ENCODE peak calls at places on chromosomes 5 and 9, in eight cellular contexts. G is astrocyte of the spinal cord; W is endothelial cell; Y is fibroblast of lung; U is memory B cell; R is mucosa of gallbladder; O is stimulated activated CD8-positive, alpha-beta memory T cell treated with anti-CD3 and anti-CD28 coated beads, Interleukin-2, amount 100 ng/mL, for 48 hours; D is activated T-cell treated with anti-CD3 and anti-CD28 coated beads, Interleukin-2, amount 50 U/mL, for 48 hours. A is an unnamed sample.

GRCh38 chr9:81798606-81799005 is 109.3 kb upstream of the TLE1 start:
- DNase-seq in Y (peak; percentile 77), W (no peak), D (no peak), U (no peak), O (no peak), G (no peak), R (peak; percentile 16), A (no peak)

GRCh38 chr5:54693936-54694510 is 176.5 kb downstream of the SNX18 start:
- DNase-seq in G (no peak), R (no peak), W (no peak), O (no peak), D (no peak), U (no peak), Y (no peak), A (no peak)

GRCh38 chr5:177094224-177095087 is 7.7 kb downstream of the FGFR4 start:
- DNase-seq in D (no peak), G (peak; percentile 7), U (no peak), W (no peak), O (no peak), R (peak; percentile 74), Y (peak; percentile 98), A (no peak)

GRCh38 chr9:136159851-136160250 is 41.2 kb upstream of the TMEM250 start:
- DNase-seq in Y (no peak), G (no peak), U (no peak), O (no peak), D (no peak), W (no peak), R (no peak), A (no peak)

GRCh38 chr5:121968910-121969607 is 7.3 kb downstream of the SRFBP1 start:
- DNase-seq in U (no peak), D (no peak), W (no peak), O (no peak), G (peak; percentile 98), R (peak; percentile 18), Y (peak; percentile 99), A (no peak)

GRCh38 chr5:33937700-33938506 is 1.7 kb downstream of the RXFP3 start:
- DNase-seq in R (no peak), D (peak; percentile 17), U (no peak), G (no peak), O (no peak), W (no peak), Y (no peak), A (no peak)

GRCh38 chr9:504921-505821 is 290.5 kb downstream of the DOCK8 start:
- DNase-seq in R (peak; percentile 13), W (peak; percentile 46), O (no peak), G (no peak), Y (no peak), U (peak; percentile 23), D (peak; percentile 24), A (peak; percentile 30)

GRCh38 chr5:152058267-152058666 is 133.6 kb upstream of the GLRA1 start:
- DNase-seq in R (no peak), Y (no peak), U (no peak), D (no peak), W (no peak), G (no peak), O (no peak), A (no peak)

GRCh38 chr5:604391-604831 is 7.7 kb upstream of the CEP72 start:
- DNase-seq in R (no peak), W (no peak), U (no peak), Y (no peak), O (no peak), D (no peak), G (no peak), A (no peak)

GRCh38 chr5:165579911-165580310 is 2074.5 kb downstream of the MAT2B start:
- DNase-seq in R (no peak), Y (peak; percentile 38), U (no peak), O (no peak), W (no peak), G (peak; percentile 60), D (no peak), A (no peak)

GRCh38 chr5:133527311-133527710 is 85.0 kb downstream of the FSTL4 start:
- DNase-seq in U (peak; percentile 2), G (no peak), W (no peak), R (no peak), Y (no peak), O (no peak), D (no peak), A (no peak)

GRCh38 chr5:35853652-35854051 is 3.0 kb upstream of the IL7R start:
- DNase-seq in O (no peak), G (no peak), W (no peak), R (no peak), D (peak; percentile 73), Y (peak; percentile 13), U (no peak), A (no peak)

GRCh38 chr5:155053482-155053881 is 39.9 kb downstream of the KIF4B start:
- DNase-seq in G (no peak), R (no peak), U (no peak), O (no peak), W (no peak), Y (no peak), D (no peak), A (no peak)

GRCh38 chr5:10705736-10706135 is 55.3 kb downstream of the DAP start:
- DNase-seq in Y (no peak), G (no peak), U (no peak), D (no peak), O (no peak), R (no peak), W (no peak), A (no peak)

GRCh38 chr9:89362647-89363310 is 44.5 kb downstream of the SECISBP2 start:
- DNase-seq in Y (no peak), W (no peak), D (peak; percentile 15), G (no peak), O (no peak), U (no peak), R (no peak), A (no peak)

GRCh38 chr5:147388171-147388977 is 121.5 kb downstream of the DPYSL3 start:
- DNase-seq in R (no peak), W (no peak), G (no peak), O (no peak), Y (no peak), D (no peak), U (no peak), A (no peak)

GRCh38 chr5:172886974-172887491 is 53.0 kb downstream of the ERGIC1 start:
- DNase-seq in W (no peak), D (no peak), Y (peak; percentile 95), G (peak; percentile 76), O (no peak), U (no peak), R (peak; percentile 48), A (no peak)

GRCh38 chr5:142325677-142326479 is 1.1 kb upstream of the SPRY4 start:
- DNase-seq in Y (peak; percentile 75), R (peak; percentile 61), D (peak; percentile 57), G (peak; percentile 87), W (peak; percentile 47), U (no peak), O (peak; percentile 30), A (peak; percentile 24)

GRCh38 chr5:103259705-103260355 is 1.3 kb downstream of the MACIR start:
- DNase-seq in G (peak; percentile 59), Y (peak; percentile 32), R (peak; percentile 21), U (no peak), W (peak; percentile 21), D (peak; percentile 57), O (no peak), A (no peak)

A was measured in activated B cell treated with CpG ODN at 0.5 μM for 24 hours.